ENCODE peak calls at places on chromosomes 4 and X, in ten cellular contexts. B is heart left ventricle; L is left ventricle myocardium inferior; N is heart right ventricle; D is fibroblast of the aortic adventitia; G is CD4-positive, alpha-beta T cell; R is GM06990; Y is AG04450; Q is brain microvascular endothelial cell; P is AG09309. C is an unnamed sample.

GRCh38 chr4:1767770-1768366 is 25.2 kb upstream of the FGFR3 start:
- DNase-seq in B (no peak), L (no peak), N (no peak), D (peak; percentile 14), G (no peak), R (no peak), Y (no peak), Q (no peak), P (no peak), C (peak; percentile 49)

GRCh38 chr4:89438102-89438831 is 130.7 kb upstream of the GPRIN3 start:
- DNase-seq in B (no peak), L (no peak), N (peak; percentile 10), D (peak; percentile 37), G (peak; percentile 9), R (peak; percentile 21), Y (no peak), Q (peak; percentile 4), P (peak; percentile 8), C (peak; percentile 63)

GRCh38 chr4:24054910-24055309 is 165.1 kb upstream of the PPARGC1A start:
- DNase-seq in B (no peak), L (no peak), N (no peak), D (no peak), G (no peak), R (no peak), Y (no peak), Q (no peak), P (no peak), C (no peak)

GRCh38 chrX:12997898-12998687 is 23.2 kb downstream of the TMSB4X start:
- DNase-seq in B (no peak), L (no peak), N (no peak), D (peak; percentile 27), G (no peak), R (no peak), Y (no peak), Q (no peak), P (no peak), C (no peak)

GRCh38 chrX:111041018-111041462 is 55.0 kb upstream of the PAK3 start:
- DNase-seq in B (no peak), L (no peak), N (no peak), D (peak; percentile 89), G (peak; percentile 1), R (no peak), Y (peak; percentile 20), Q (peak; percentile 57), P (peak; percentile 87), C (peak; percentile 1)

GRCh38 chr4:45701616-45702015 is 422.2 kb downstream of the GABRG1 start:
- DNase-seq in B (no peak), L (no peak), N (no peak), D (no peak), G (no peak), R (no peak), Y (no peak), Q (no peak), P (no peak), C (no peak)

GRCh38 chrX:41176263-41176662 is 91.0 kb downstream of the USP9X start:
- DNase-seq in B (no peak), L (no peak), N (no peak), D (no peak), G (no peak), R (no peak), Y (no peak), Q (no peak), P (no peak), C (no peak)

GRCh38 chr4:79201976-79202375 is 123.9 kb downstream of the NAA11 start:
- DNase-seq in B (no peak), L (no peak), N (no peak), D (no peak), G (no peak), R (no peak), Y (no peak), Q (no peak), P (no peak), C (no peak)

GRCh38 chr4:108172780-108173598 is 4.3 kb upstream of the LEF1 start:
- DNase-seq in B (peak; percentile 42), L (no peak), N (peak; percentile 15), D (peak; percentile 18), G (peak; percentile 67), R (peak; percentile 53), Y (no peak), Q (no peak), P (no peak), C (peak; percentile 76)

GRCh38 chr4:112374850-112375249 is 77.7 kb downstream of the ALPK1 start:
- DNase-seq in B (no peak), L (no peak), N (no peak), D (no peak), G (no peak), R (no peak), Y (no peak), Q (no peak), P (no peak), C (no peak)

GRCh38 chrX:46125139-46125538 is 420.1 kb downstream of the ZNF674 start:
- DNase-seq in B (no peak), L (no peak), N (no peak), D (peak; percentile 8), G (no peak), R (no peak), Y (no peak), Q (no peak), P (no peak), C (no peak)

GRCh38 chr4:112448211-112448745 is 67.7 kb downstream of the NEUROG2 start:
- DNase-seq in B (no peak), L (no peak), N (no peak), D (peak; percentile 36), G (no peak), R (no peak), Y (no peak), Q (no peak), P (peak; percentile 8), C (no peak)

GRCh38 chr4:26076000-26076587 is 162.1 kb downstream of the SMIM20 start:
- DNase-seq in B (no peak), L (no peak), N (no peak), D (peak; percentile 29), G (no peak), R (peak; percentile 65), Y (no peak), Q (no peak), P (no peak), C (peak; percentile 83)

GRCh38 chrX:26651755-26652154 is 435.8 kb downstream of the MAGEB5 start:
- DNase-seq in B (no peak), L (no peak), N (no peak), D (no peak), G (no peak), R (no peak), Y (no peak), Q (no peak), P (no peak), C (peak; percentile 4)

GRCh38 chrX:39012561-39013209 is 211.4 kb downstream of the MID1IP1 start:
- DNase-seq in B (no peak), L (no peak), N (no peak), D (peak; percentile 66), G (no peak), R (no peak), Y (no peak), Q (no peak), P (no peak), C (no peak)

GRCh38 chr4:4595252-4595651 is 53.4 kb upstream of the STX18 start:
- DNase-seq in B (no peak), L (no peak), N (no peak), D (no peak), G (no peak), R (no peak), Y (no peak), Q (no peak), P (no peak), C (peak; percentile 13)

GRCh38 chrX:96841325-96841724 is 42.4 kb upstream of the RPA4 start:
- DNase-seq in B (no peak), L (no peak), N (no peak), D (no peak), G (no peak), R (no peak), Y (no peak), Q (no peak), P (no peak), C (no peak)

GRCh38 chrX:96837808-96838207 is 45.9 kb upstream of the RPA4 start:
- DNase-seq in B (no peak), L (no peak), N (no peak), D (peak; percentile 51), G (no peak), R (no peak), Y (no peak), Q (no peak), P (no peak), C (no peak)

GRCh38 chrX:96846841-96847240 is 36.9 kb upstream of the RPA4 start:
- DNase-seq in B (no peak), L (no peak), N (no peak), D (no peak), G (no peak), R (no peak), Y (no peak), Q (no peak), P (no peak), C (no peak)

DNA sequence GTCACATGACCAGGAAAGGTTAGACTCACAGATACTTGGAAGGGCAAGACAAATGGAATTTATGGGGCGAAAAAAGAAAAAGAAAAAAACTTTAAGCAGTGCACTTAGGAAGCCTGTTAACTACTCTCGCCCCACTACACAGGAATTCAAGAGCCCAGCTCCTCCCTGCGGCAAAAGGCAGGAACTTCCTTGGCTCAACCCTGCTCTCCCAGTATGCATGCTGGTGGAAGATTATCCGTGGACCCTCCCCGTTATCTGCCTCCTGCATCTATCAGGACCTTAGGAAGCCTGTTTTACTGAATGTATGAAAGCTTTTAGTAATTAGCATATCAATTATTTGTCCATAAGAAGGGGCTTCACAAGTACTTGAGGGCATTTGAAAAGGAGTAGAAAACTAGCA is 40.1 kb upstream of the RPA4 start:
- DNase-seq in B (no peak), L (no peak), N (peak; percentile 3), D (peak; percentile 30), G (no peak), R (no peak), Y (no peak), Q (peak; percentile 5), P (no peak), C (no peak)
- TF ChIP-seq CTCF in B (peak; percentile 33), L (peak; percentile 45), N (no peak), D (peak; percentile 24), G (no peak), R (no peak), Y (no peak), Q (peak; percentile 51), P (peak; percentile 28), C (no peak)

GRCh38 chr4:154608555-154609252 is 3.8 kb downstream of the FGG start:
- DNase-seq in B (no peak), L (no peak), N (no peak), D (no peak), G (no peak), R (no peak), Y (no peak), Q (no peak), P (no peak), C (no peak)
- TF ChIP-seq CTCF in B (no peak), L (no peak), N (no peak), D (no peak), G (no peak), R (no peak), Y (no peak), Q (no peak), P (no peak), C (no peak)

GRCh38 chrX:53223068-53223693 is 1.8 kb downstream of the KDM5C start:
- DNase-seq in B (no peak), L (no peak), N (no peak), D (peak; percentile 8), G (no peak), R (no peak), Y (no peak), Q (no peak), P (no peak), C (no peak)
- TF ChIP-seq CTCF in B (no peak), L (no peak), N (no peak), D (no peak), G (no peak), R (no peak), Y (no peak), Q (no peak), P (no peak), C (no peak)

GRCh38 chr4:94373752-94374151 is 31.1 kb upstream of the HPGDS start:
- DNase-seq in B (no peak), L (no peak), N (no peak), D (no peak), G (no peak), R (no peak), Y (no peak), Q (no peak), P (no peak), C (no peak)
- TF ChIP-seq CTCF in B (no peak), L (no peak), N (no peak), D (no peak), G (no peak), R (no peak), Y (no peak), Q (no peak), P (no peak), C (no peak)

C was measured in activated CD8-positive, alpha-beta T cell treated with anti-CD3 and anti-CD28 coated beads for 36 hours.